ENCODE peak calls at places on chromosomes 5 and 9, in nine cellular contexts. V is DND-41, A is GM23338, U is fibroblast of the aortic adventitia, D is psoas muscle, L is left cardiac atrium, E is activated B cell treated with CpG ODN at 0.5 μM for 24 hours, W is HT1080, N is upper lobe of right lung. R is an unnamed sample.

GRCh38 chr5:149325166-149325735 is 20.0 kb upstream of the GRPEL2 start:
- DNase-seq in V (no peak), A (no peak), U (peak), D (no peak), L (no peak), E (no peak), W (no peak), N (no peak), R (no peak)

GRCh38 chr9:123834218-123834906 is 95.6 kb downstream of the DENND1A start:
- DNase-seq in V (no peak), A (no peak), U (no peak), D (no peak), L (no peak), E (no peak), W (no peak), N (no peak), R (no peak)

GRCh38 chr9:4923580-4924544 is 61.2 kb upstream of the JAK2 start:
- DNase-seq in V (no peak), A (peak), U (peak), D (no peak), L (no peak), E (no peak), W (peak), N (no peak), R (no peak)

GRCh38 chr5:159737263-159737662 is 179.0 kb upstream of the ADRA1B start:
- DNase-seq in V (no peak), A (no peak), U (no peak), D (no peak), L (no peak), E (no peak), W (no peak), N (no peak), R (no peak)

GRCh38 chr5:109946610-109947009 is 256.9 kb downstream of the MAN2A1 start:
- DNase-seq in V (no peak), A (no peak), U (no peak), D (no peak), L (no peak), E (no peak), W (no peak), N (no peak), R (no peak)

GRCh38 chr5:139263431-139263975 is 30.0 kb upstream of the MATR3 start:
- DNase-seq in V (no peak), A (no peak), U (no peak), D (no peak), L (no peak), E (no peak), W (no peak), N (no peak), R (no peak)

GRCh38 chr5:78360674-78361225 is 333 bp downstream of the SCAMP1 start:
- DNase-seq in V (peak), A (no peak), U (no peak), D (peak), L (peak), E (peak), W (no peak), N (peak), R (peak)

GRCh38 chr9:35664531-35665470 is at the start of gene ARHGEF39:
- DNase-seq in V (peak), A (peak), U (peak), D (peak), L (peak), E (peak), W (peak), N (peak), R (no peak)

GRCh38 chr9:21252727-21253547 is 13.1 kb upstream of the IFNA14 start:
- DNase-seq in V (peak), A (peak), U (peak), D (peak), L (peak), E (no peak), W (peak), N (peak), R (no peak)

GRCh38 chr9:98488578-98489312 is 220.0 kb downstream of the GABBR2 start:
- DNase-seq in V (no peak), A (peak), U (peak), D (no peak), L (no peak), E (no peak), W (peak), N (no peak), R (no peak)

GRCh38 chr9:136969774-136970173 is 7.5 kb upstream of the PTGDS start:
- DNase-seq in V (no peak), A (no peak), U (no peak), D (no peak), L (no peak), E (no peak), W (no peak), N (no peak), R (no peak)

GRCh38 chr9:14942037-14942436 is 31.8 kb upstream of the FREM1 start:
- DNase-seq in V (no peak), A (no peak), U (no peak), D (no peak), L (no peak), E (no peak), W (no peak), N (no peak), R (no peak)

GRCh38 chr9:86277072-86277471 is 5.3 kb downstream of the ISCA1 start:
- DNase-seq in V (no peak), A (no peak), U (no peak), D (no peak), L (no peak), E (no peak), W (no peak), N (no peak), R (no peak)

GRCh38 chr9:130680836-130681768 is 12.5 kb upstream of the EXOSC2 start:
- DNase-seq in V (peak), A (peak), U (peak), D (peak), L (peak), E (peak), W (peak), N (peak), R (peak)

GRCh38 chr9:36764364-36765076 is 191.8 kb downstream of the MELK start:
- DNase-seq in V (no peak), A (peak), U (no peak), D (no peak), L (no peak), E (no peak), W (no peak), N (no peak), R (no peak)

GRCh38 chr9:128787583-128788156 is 617 bp downstream of the TBC1D13 start:
- DNase-seq in V (no peak), A (peak), U (peak), D (no peak), L (no peak), E (no peak), W (no peak), N (no peak), R (no peak)